ENCODE peak calls at places on chromosome 13, in six cellular contexts. One of them, this sample, is unnamed.

GRCh38 chr13:75416327-75417005 is 65.5 kb downstream of the TBC1D4 start:
- DNase-seq in HepG2: no peak
- DNase-seq in GM12892: no peak
- DNase-seq in GM12878: peak; percentile 36
- DNase-seq in H1: no peak
- DNase-seq in K562: no peak
- DNase-seq in this sample: no peak

GRCh38 chr13:70107125-70107497 is 515 bp upstream of the ATXN8OS start:
- DNase-seq in GM12878: no peak
- DNase-seq in H1: no peak
- DNase-seq in K562: no peak
- DNase-seq in GM12892: no peak
- DNase-seq in HepG2: no peak
- DNase-seq in this sample: no peak

GRCh38 chr13:77239312-77239711 is 87.6 kb downstream of the MYCBP2 start:
- DNase-seq in GM12878: no peak
- DNase-seq in HepG2: no peak
- DNase-seq in GM12892: no peak
- DNase-seq in K562: no peak
- DNase-seq in H1: no peak
- DNase-seq in this sample: no peak

GRCh38 chr13:45544520-45544919 is 71.0 kb downstream of the ERICH6B start:
- DNase-seq in GM12878: no peak
- DNase-seq in HepG2: no peak
- DNase-seq in K562: no peak
- DNase-seq in H1: no peak
- DNase-seq in GM12892: no peak
- DNase-seq in this sample: no peak

GRCh38 chr13:111178417-111178816 is 63.3 kb downstream of the ARHGEF7 start:
- DNase-seq in H1: no peak
- DNase-seq in GM12878: no peak
- DNase-seq in GM12892: no peak
- DNase-seq in K562: no peak
- DNase-seq in HepG2: no peak
- DNase-seq in this sample: no peak

GRCh38 chr13:110575322-110576069 is 14.0 kb upstream of the RAB20 start:
- DNase-seq in K562: peak; percentile 54
- DNase-seq in H1: no peak
- DNase-seq in GM12892: peak; percentile 59
- DNase-seq in HepG2: peak; percentile 20
- DNase-seq in GM12878: peak; percentile 43
- DNase-seq in this sample: peak; percentile 45

GRCh38 chr13:49400755-49401659 is 42.9 kb downstream of the CAB39L start:
- DNase-seq in GM12892: no peak
- DNase-seq in GM12878: no peak
- DNase-seq in K562: peak; percentile 71
- DNase-seq in H1: no peak
- DNase-seq in HepG2: no peak
- DNase-seq in this sample: no peak

GRCh38 chr13:61531383-61532065 is 115.9 kb upstream of the PCDH20 start:
- DNase-seq in GM12892: no peak
- DNase-seq in HepG2: no peak
- DNase-seq in H1: no peak
- DNase-seq in GM12878: peak; percentile 17
- DNase-seq in K562: no peak
- DNase-seq in this sample: no peak

GRCh38 chr13:47039106-47039505 is 142.3 kb upstream of the HTR2A start:
- DNase-seq in K562: no peak
- DNase-seq in GM12878: no peak
- DNase-seq in HepG2: no peak
- DNase-seq in GM12892: no peak
- DNase-seq in H1: no peak
- DNase-seq in this sample: no peak

GRCh38 chr13:39779337-39780270 is 124.1 kb downstream of the COG6 start:
- DNase-seq in HepG2: no peak
- DNase-seq in H1: no peak
- DNase-seq in GM12878: no peak
- DNase-seq in K562: no peak
- DNase-seq in GM12892: no peak
- DNase-seq in this sample: no peak

GRCh38 chr13:64900039-64900438 is 2330.1 kb downstream of the PCDH9 start:
- DNase-seq in GM12878: no peak
- DNase-seq in HepG2: no peak
- DNase-seq in H1: no peak
- DNase-seq in K562: no peak
- DNase-seq in GM12892: no peak
- DNase-seq in this sample: no peak

GRCh38 chr13:51955281-51955771 is 55.9 kb downstream of the ATP7B start:
- DNase-seq in K562: peak; percentile 53
- DNase-seq in GM12892: no peak
- DNase-seq in HepG2: no peak
- DNase-seq in GM12878: no peak
- DNase-seq in H1: no peak
- DNase-seq in this sample: no peak

GRCh38 chr13:110922506-110922905 is 7.6 kb upstream of the ANKRD10 start:
- DNase-seq in K562: no peak
- DNase-seq in GM12892: no peak
- DNase-seq in H1: no peak
- DNase-seq in HepG2: no peak
- DNase-seq in GM12878: no peak
- DNase-seq in this sample: no peak

GRCh38 chr13:109938255-109938936 is 152.0 kb upstream of the IRS2 start:
- DNase-seq in K562: no peak
- DNase-seq in H1: no peak
- DNase-seq in GM12878: no peak
- DNase-seq in GM12892: no peak
- DNase-seq in HepG2: no peak
- DNase-seq in this sample: no peak

GRCh38 chr13:99071666-99072065 is 93.8 kb upstream of the DOCK9 start:
- DNase-seq in K562: no peak
- DNase-seq in GM12892: no peak
- DNase-seq in GM12878: no peak
- DNase-seq in H1: no peak
- DNase-seq in HepG2: no peak
- DNase-seq in this sample: no peak

GRCh38 chr13:48595330-48596127 is 58.2 kb upstream of the CYSLTR2 start:
- DNase-seq in K562: peak; percentile 57
- DNase-seq in HepG2: peak; percentile 79
- DNase-seq in H1: no peak
- DNase-seq in GM12892: no peak
- DNase-seq in GM12878: no peak
- DNase-seq in this sample: no peak

GRCh38 chr13:24016046-24016445 is 118.7 kb upstream of the C1QTNF9B start:
- DNase-seq in HepG2: no peak
- DNase-seq in GM12892: no peak
- DNase-seq in GM12878: no peak
- DNase-seq in K562: no peak
- DNase-seq in H1: no peak
- DNase-seq in this sample: no peak

GRCh38 chr13:96792736-96793444 is 201.4 kb downstream of the OXGR1 start:
- DNase-seq in HepG2: no peak
- DNase-seq in GM12878: no peak
- DNase-seq in H1: no peak
- DNase-seq in K562: no peak
- DNase-seq in GM12892: no peak
- DNase-seq in this sample: no peak

GRCh38 chr13:45370922-45371406 is 30.0 kb upstream of the TPT1 start:
- DNase-seq in GM12878: no peak
- DNase-seq in H1: peak; percentile 72
- DNase-seq in GM12892: peak; percentile 63
- DNase-seq in K562: peak; percentile 66
- DNase-seq in HepG2: no peak
- DNase-seq in this sample: peak; percentile 58

GRCh38 chr13:44188257-44188656 is 185.4 kb upstream of the SERP2 start:
- DNase-seq in GM12878: no peak
- DNase-seq in GM12892: no peak
- DNase-seq in HepG2: no peak
- DNase-seq in H1: no peak
- DNase-seq in K562: peak; percentile 5
- DNase-seq in this sample: no peak

GRCh38 chr13:59269476-59269875 is 894.3 kb downstream of the DIAPH3 start:
- DNase-seq in GM12892: no peak
- DNase-seq in GM12878: no peak
- DNase-seq in H1: no peak
- DNase-seq in K562: no peak
- DNase-seq in HepG2: no peak
- DNase-seq in this sample: no peak

GRCh38 chr13:77492982-77493381 is 42.5 kb upstream of the SCEL start:
- DNase-seq in GM12878: no peak
- DNase-seq in H1: no peak
- DNase-seq in HepG2: peak; percentile 4
- DNase-seq in K562: no peak
- DNase-seq in GM12892: no peak
- DNase-seq in this sample: no peak

GRCh38 chr13:27533155-27533643 is 82.8 kb upstream of the MTIF3 start:
- DNase-seq in GM12878: no peak
- DNase-seq in H1: peak; percentile 21
- DNase-seq in HepG2: peak; percentile 65
- DNase-seq in K562: peak; percentile 80
- DNase-seq in GM12892: peak; percentile 23
- DNase-seq in this sample: peak; percentile 22

GRCh38 chr13:91346848-91347211 is 657 bp upstream of the MIR17HG start:
- DNase-seq in K562: peak; percentile 86
- DNase-seq in GM12878: peak; percentile 25
- DNase-seq in GM12892: no peak
- DNase-seq in HepG2: no peak
- DNase-seq in H1: no peak
- DNase-seq in this sample: no peak

GRCh38 chr13:49836516-49836915 is 44.0 kb upstream of the KPNA3 start:
- DNase-seq in H1: no peak
- DNase-seq in GM12892: no peak
- DNase-seq in HepG2: peak; percentile 23
- DNase-seq in GM12878: no peak
- DNase-seq in K562: no peak
- DNase-seq in this sample: no peak

GRCh38 chr13:98202026-98202425 is 25.0 kb upstream of the RNF113B start:
- DNase-seq in K562: no peak
- DNase-seq in GM12892: no peak
- DNase-seq in GM12878: peak; percentile 17
- DNase-seq in HepG2: peak; percentile 59
- DNase-seq in H1: no peak
- DNase-seq in this sample: no peak

GRCh38 chr13:62687727-62688126 is 1272.1 kb upstream of the PCDH20 start:
- DNase-seq in H1: no peak
- DNase-seq in GM12878: no peak
- DNase-seq in HepG2: no peak
- DNase-seq in GM12892: no peak
- DNase-seq in K562: no peak
- DNase-seq in this sample: no peak

DNA sequence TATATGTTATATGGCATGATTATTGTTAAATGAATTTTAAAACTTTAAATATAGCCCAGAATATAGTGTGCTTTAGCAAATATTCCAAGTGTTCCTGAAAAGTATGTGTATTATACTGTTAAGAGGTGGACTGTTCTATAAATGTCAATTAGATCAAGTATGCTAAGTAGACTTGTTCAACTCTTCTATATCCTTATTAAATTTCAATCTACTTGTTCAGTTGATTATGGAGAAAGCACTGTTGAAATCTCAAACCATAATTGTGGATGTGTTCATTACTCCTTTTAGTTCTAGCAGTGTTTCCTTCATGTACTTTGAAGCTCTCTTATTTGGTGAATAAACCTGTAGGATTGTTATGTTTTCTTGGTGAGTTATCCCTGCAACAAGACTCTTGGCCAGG is 52.5 kb downstream of the SPACA7 start:
- DNase-seq in GM12878: no peak
- DNase-seq in HepG2: no peak
- DNase-seq in GM12892: no peak
- DNase-seq in H1: no peak
- DNase-seq in K562: no peak
- DNase-seq in this sample: no peak
- TF ChIP-seq TAF1 in GM12878: no peak
- TF ChIP-seq TAF1 in HepG2: no peak
- TF ChIP-seq TAF1 in GM12892: no peak
- TF ChIP-seq TAF1 in H1: no peak
- TF ChIP-seq TAF1 in K562: no peak
- TF ChIP-seq TAF1 in this sample: no peak

GRCh38 chr13:41306271-41307150 is 4.6 kb upstream of the NAA16 start:
- DNase-seq in GM12892: no peak
- DNase-seq in GM12878: no peak
- DNase-seq in K562: no peak
- DNase-seq in H1: no peak
- DNase-seq in HepG2: no peak
- DNase-seq in this sample: no peak
- TF ChIP-seq POLR2A in GM12892: no peak
- TF ChIP-seq POLR2A in GM12878: no peak
- TF ChIP-seq POLR2A in K562: peak; percentile 72
- TF ChIP-seq POLR2A in H1: no peak
- TF ChIP-seq POLR2A in HepG2: no peak
- TF ChIP-seq POLR2A in this sample: no peak

DNA sequence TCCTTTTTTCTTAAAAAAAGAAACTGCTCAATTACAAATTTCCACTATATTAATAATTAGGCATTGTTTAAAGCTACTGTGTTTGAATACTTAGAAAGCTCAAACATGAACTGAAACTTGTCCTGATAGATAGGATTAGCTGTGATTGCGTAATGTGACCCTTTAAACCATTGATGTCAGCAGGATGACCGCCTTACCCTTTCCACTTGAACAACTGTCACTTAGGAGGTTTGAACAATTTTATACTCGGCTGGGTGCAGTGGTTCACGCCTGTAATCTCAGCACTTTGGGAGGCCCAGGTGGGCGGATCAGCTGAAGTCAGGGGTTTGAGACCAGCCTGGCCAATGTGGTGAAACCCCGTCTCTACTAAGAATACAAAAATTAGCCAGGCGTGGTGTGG is 2.9 kb downstream of the LAMP1 start:
- DNase-seq in H1: no peak
- DNase-seq in GM12878: peak; percentile 39
- DNase-seq in GM12892: no peak
- DNase-seq in HepG2: peak; percentile 91
- DNase-seq in K562: no peak
- DNase-seq in this sample: no peak
- TF ChIP-seq TAF1 in H1: no peak
- TF ChIP-seq TAF1 in GM12878: no peak
- TF ChIP-seq TAF1 in GM12892: no peak
- TF ChIP-seq TAF1 in HepG2: no peak
- TF ChIP-seq TAF1 in K562: no peak
- TF ChIP-seq TAF1 in this sample: no peak

DNA sequence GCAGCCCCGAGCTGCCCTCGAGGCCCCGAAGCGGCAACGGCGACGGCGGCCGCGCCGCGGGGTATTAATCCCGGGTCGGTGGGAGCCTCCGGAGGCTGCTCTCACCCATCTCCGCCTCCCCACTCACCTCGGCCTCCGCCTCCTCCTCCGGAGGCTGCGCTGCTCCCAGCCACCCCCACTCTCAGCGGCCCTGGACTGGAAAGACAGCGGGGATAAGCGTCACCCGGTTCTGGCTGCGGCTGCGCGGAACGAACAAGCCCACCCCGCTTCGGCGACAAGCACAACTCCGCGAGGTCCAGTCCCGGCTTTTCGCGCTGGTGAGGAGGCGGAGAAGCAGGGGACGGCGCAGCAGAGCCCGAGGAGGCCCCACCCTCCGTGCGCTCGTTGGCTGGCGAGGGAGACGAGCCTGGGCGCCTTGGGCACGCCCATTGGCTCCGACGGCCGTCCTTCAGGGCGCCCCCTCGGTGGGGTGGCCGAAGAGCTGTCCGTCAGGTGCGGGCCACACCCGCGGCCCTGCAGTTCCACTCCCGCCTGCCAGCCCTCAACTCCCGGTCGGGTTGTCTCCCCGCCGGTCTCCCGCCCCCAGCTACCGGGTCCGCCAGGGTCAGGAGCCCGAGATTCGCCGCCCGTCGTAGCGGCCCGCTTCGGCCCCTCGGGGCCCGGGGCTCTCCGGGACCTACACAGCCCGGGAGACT is at the start of gene ZMYM5:
- DNase-seq in GM12878: peak; percentile 95
- DNase-seq in GM12892: peak; percentile 89
- DNase-seq in K562: peak; percentile 96
- DNase-seq in H1: peak; percentile 96
- DNase-seq in HepG2: peak; percentile 93
- DNase-seq in this sample: peak; percentile 92
- TF ChIP-seq POLR2A in GM12878: peak; percentile 83
- TF ChIP-seq POLR2A in GM12892: peak; percentile 76
- TF ChIP-seq POLR2A in K562: peak; percentile 83
- TF ChIP-seq POLR2A in H1: peak; percentile 78
- TF ChIP-seq POLR2A in HepG2: peak; percentile 45
- TF ChIP-seq POLR2A in this sample: peak; percentile 62

This sample was measured in GM12891.